ENCODE peak calls at places on chromosomes 7 and 10, in five cellular contexts. J, S, U, O and L are unnamed samples.

GRCh38 chr10:119620241-119620753 is 23.5 kb upstream of the TIAL1 start:
- DNase-seq in J (no peak), S (no peak), U (no peak), O (no peak), L (no peak)

GRCh38 chr7:138460176-138460648 is at the start of gene TRIM24:
- DNase-seq in J (peak; percentile 100), S (no peak), U (no peak), O (no peak), L (peak; percentile 99)

GRCh38 chr10:61835069-61835908 is 66.2 kb upstream of the ARID5B start:
- DNase-seq in J (peak; percentile 74), S (no peak), U (no peak), O (no peak), L (no peak)

GRCh38 chr10:101005869-101006567 is 6.4 kb downstream of the LZTS2 start:
- DNase-seq in J (no peak), S (no peak), U (no peak), O (no peak), L (no peak)

GRCh38 chr10:106410331-106410730 is 754.2 kb downstream of the SORCS1 start:
- DNase-seq in J (no peak), S (no peak), U (no peak), O (no peak), L (no peak)

GRCh38 chr10:83127942-83128575 is 1011.2 kb upstream of the GHITM start:
- DNase-seq in J (no peak), S (no peak), U (no peak), O (no peak), L (no peak)

GRCh38 chr10:128868481-128868880 is 598.6 kb upstream of the MGMT start:
- DNase-seq in J (no peak), S (no peak), U (no peak), O (no peak), L (no peak)

GRCh38 chr7:105521027-105521730 is 892 bp downstream of the PUS7 start:
- DNase-seq in J (peak; percentile 92), S (peak; percentile 31), U (peak; percentile 54), O (no peak), L (peak; percentile 72)

GRCh38 chr7:22385326-22385725 is 28.4 kb upstream of the RAPGEF5 start:
- DNase-seq in J (no peak), S (no peak), U (no peak), O (no peak), L (no peak)

GRCh38 chr10:110083884-110084283 is 76.1 kb downstream of the ADD3 start:
- DNase-seq in J (no peak), S (no peak), U (no peak), O (no peak), L (no peak)

GRCh38 chr7:16753932-16754571 is 497 bp downstream of the TSPAN13 start:
- DNase-seq in J (peak; percentile 87), S (no peak), U (no peak), O (no peak), L (peak; percentile 62)

GRCh38 chr7:80942261-80943041 is 23.6 kb upstream of the SEMA3C start:
- DNase-seq in J (peak; percentile 75), S (no peak), U (peak; percentile 4), O (no peak), L (no peak)

GRCh38 chr7:86485842-86486241 is 157.9 kb upstream of the GRM3 start:
- DNase-seq in J (no peak), S (no peak), U (no peak), O (no peak), L (no peak)

GRCh38 chr7:110637252-110637651 is 453.7 kb upstream of the LRRN3 start:
- DNase-seq in J (peak; percentile 16), S (no peak), U (no peak), O (no peak), L (no peak)

GRCh38 chr7:45268013-45268412 is 110.4 kb downstream of the RAMP3 start:
- DNase-seq in J (no peak), S (no peak), U (no peak), O (no peak), L (no peak)

GRCh38 chr7:127809285-127809702 is 157.3 kb downstream of the SND1 start:
- DNase-seq in J (peak; percentile 94), S (no peak), U (peak; percentile 33), O (no peak), L (no peak)

GRCh38 chr7:154484406-154484805 is 432.2 kb downstream of the DPP6 start:
- DNase-seq in J (no peak), S (peak; percentile 61), U (peak; percentile 74), O (no peak), L (no peak)

GRCh38 chr7:22123139-22123538 is 177.4 kb upstream of the CDCA7L start:
- DNase-seq in J (no peak), S (no peak), U (no peak), O (no peak), L (no peak)

GRCh38 chr10:57867226-57867625 is 400.5 kb downstream of the IPMK start:
- DNase-seq in J (no peak), S (no peak), U (no peak), O (no peak), L (no peak)

GRCh38 chr7:73834626-73835191 is 3.9 kb downstream of the CLDN4 start:
- DNase-seq in J (no peak), S (no peak), U (no peak), O (no peak), L (no peak)

GRCh38 chr7:95804090-95804489 is 31.7 kb downstream of the DYNC1I1 start:
- DNase-seq in J (no peak), S (no peak), U (no peak), O (no peak), L (no peak)

GRCh38 chr10:121702351-121703320 is 104.4 kb upstream of the FGFR2 start:
- DNase-seq in J (no peak), S (no peak), U (peak; percentile 39), O (no peak), L (no peak)

GRCh38 chr10:17003151-17003550 is 126.5 kb downstream of the CUBN start:
- DNase-seq in J (no peak), S (no peak), U (no peak), O (peak; percentile 46), L (no peak)

GRCh38 chr10:32948451-32948850 is 9.6 kb downstream of the ITGB1 start:
- DNase-seq in J (peak; percentile 3), S (no peak), U (no peak), O (no peak), L (no peak)

GRCh38 chr7:17095001-17095574 is 203.4 kb upstream of the AHR start:
- DNase-seq in J (peak; percentile 78), S (no peak), U (no peak), O (no peak), L (no peak)

GRCh38 chr10:101066146-101066889 is 4.5 kb downstream of the KAZALD1 start:
- DNase-seq in J (peak; percentile 67), S (no peak), U (no peak), O (peak; percentile 27), L (peak; percentile 68)

GRCh38 chr7:1920266-1920681 is 250.2 kb downstream of the ELFN1 start:
- DNase-seq in J (no peak), S (no peak), U (no peak), O (no peak), L (peak; percentile 57)

GRCh38 chr7:57579454-57579853 is 129.5 kb downstream of the ZNF716 start:
- DNase-seq in J (no peak), S (no peak), U (no peak), O (no peak), L (no peak)

GRCh38 chr7:124840435-124840834 is 74.8 kb upstream of the GPR37 start:
- DNase-seq in J (peak; percentile 43), S (no peak), U (no peak), O (no peak), L (no peak)

GRCh38 chr10:9535744-9536143 is 1481.3 kb downstream of the GATA3 start:
- DNase-seq in J (no peak), S (no peak), U (no peak), O (no peak), L (no peak)